ENCODE peak calls at places on chromosomes 5 and 9, in eight cellular contexts. X is WERI-Rb-1, S is HFFc6, U is cardiac fibroblast, O is lower lobe of right lung, H is omental fat pad, Y is adrenal gland, T is WTC11. Z is an unnamed sample.

GRCh38 chr9:13278368-13279246 is 885 bp downstream of the MPDZ start:
- DNase-seq in X (peak; percentile 20), S (peak; percentile 57), U (peak; percentile 77), O (peak; percentile 50), H (peak; percentile 31), Y (peak; percentile 73), T (peak; percentile 44), Z (peak; percentile 57)

GRCh38 chr9:125521462-125522327 is 185.3 kb downstream of the MAPKAP1 start:
- DNase-seq in X (no peak), S (peak; percentile 96), U (peak; percentile 97), O (no peak), H (no peak), Y (no peak), T (no peak), Z (no peak)

GRCh38 chr9:91481971-91482370 is 58.3 kb upstream of the NFIL3 start:
- DNase-seq in X (no peak), S (no peak), U (no peak), O (no peak), H (no peak), Y (no peak), T (no peak), Z (no peak)

GRCh38 chr9:4009006-4009511 is 290.8 kb downstream of the GLIS3 start:
- DNase-seq in X (no peak), S (no peak), U (no peak), O (no peak), H (no peak), Y (no peak), T (no peak), Z (no peak)

GRCh38 chr5:168006473-168007130 is 284.8 kb upstream of the WWC1 start:
- DNase-seq in X (peak; percentile 33), S (no peak), U (no peak), O (no peak), H (no peak), Y (no peak), T (no peak), Z (no peak)

GRCh38 chr5:34976347-34976746 is 47.0 kb downstream of the DNAJC21 start:
- DNase-seq in X (no peak), S (no peak), U (no peak), O (no peak), H (no peak), Y (no peak), T (no peak), Z (no peak)

GRCh38 chr9:13688223-13688989 is 408.9 kb upstream of the MPDZ start:
- DNase-seq in X (no peak), S (no peak), U (peak; percentile 24), O (no peak), H (no peak), Y (no peak), T (peak; percentile 11), Z (no peak)

GRCh38 chr5:13632676-13633075 is 311.8 kb downstream of the DNAH5 start:
- DNase-seq in X (no peak), S (peak; percentile 61), U (no peak), O (no peak), H (no peak), Y (no peak), T (no peak), Z (no peak)

GRCh38 chr5:29568028-29568427 is 1625.5 kb upstream of the CDH6 start:
- DNase-seq in X (no peak), S (no peak), U (no peak), O (no peak), H (no peak), Y (no peak), T (no peak), Z (no peak)

GRCh38 chr9:135670721-135671590 is 7.8 kb downstream of the LCN9 start:
- DNase-seq in X (no peak), S (no peak), U (no peak), O (no peak), H (no peak), Y (no peak), T (peak; percentile 8), Z (no peak)

GRCh38 chr9:97906236-97906831 is 16.0 kb downstream of the TRMO start:
- DNase-seq in X (no peak), S (no peak), U (no peak), O (peak; percentile 54), H (no peak), Y (peak; percentile 93), T (no peak), Z (no peak)

GRCh38 chr5:76819851-76820280 is 1.0 kb downstream of the F2RL1 start:
- DNase-seq in X (no peak), S (no peak), U (peak; percentile 33), O (peak; percentile 57), H (no peak), Y (no peak), T (peak; percentile 26), Z (peak; percentile 15)

GRCh38 chr9:103977163-103977562 is 116.9 kb upstream of the SMC2 start:
- DNase-seq in X (no peak), S (no peak), U (no peak), O (no peak), H (no peak), Y (no peak), T (no peak), Z (no peak)
- TF ChIP-seq CTCF in X (no peak), S (no peak), U (no peak), O (no peak), H (no peak), Y (no peak), T (no peak), Z (no peak)

GRCh38 chr9:68705636-68706578 is 867 bp downstream of the PIP5K1B start:
- DNase-seq in X (peak; percentile 6), S (no peak), U (peak; percentile 8), O (no peak), H (no peak), Y (peak; percentile 58), T (peak; percentile 20), Z (no peak)
- TF ChIP-seq CTCF in X (no peak), S (no peak), U (no peak), O (peak; percentile 7), H (no peak), Y (no peak), T (no peak), Z (no peak)

DNA sequence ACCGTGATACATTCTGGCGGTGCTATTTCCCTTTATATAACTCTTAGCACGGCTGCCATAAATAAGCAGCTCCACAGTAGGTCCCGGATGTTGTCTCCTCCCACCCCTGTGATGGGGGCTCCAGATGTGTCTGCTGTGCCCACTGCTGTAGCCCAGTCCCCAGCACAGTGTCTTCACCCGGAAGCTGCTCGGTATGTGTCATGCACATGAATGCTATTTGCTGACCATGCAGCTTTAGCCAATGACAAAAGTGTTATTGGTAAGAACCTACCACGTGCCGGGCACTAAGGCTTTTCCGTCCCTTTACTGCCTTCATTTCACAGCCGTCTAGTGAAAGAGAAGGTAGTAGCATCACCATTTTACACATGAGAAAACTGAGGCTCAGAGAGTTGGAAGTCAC is 20.2 kb downstream of the HRH2 start:
- DNase-seq in X (no peak), S (no peak), U (no peak), O (peak; percentile 13), H (no peak), Y (no peak), T (no peak), Z (no peak)
- TF ChIP-seq CTCF in X (no peak), S (no peak), U (no peak), O (no peak), H (no peak), Y (no peak), T (no peak), Z (no peak)

DNA sequence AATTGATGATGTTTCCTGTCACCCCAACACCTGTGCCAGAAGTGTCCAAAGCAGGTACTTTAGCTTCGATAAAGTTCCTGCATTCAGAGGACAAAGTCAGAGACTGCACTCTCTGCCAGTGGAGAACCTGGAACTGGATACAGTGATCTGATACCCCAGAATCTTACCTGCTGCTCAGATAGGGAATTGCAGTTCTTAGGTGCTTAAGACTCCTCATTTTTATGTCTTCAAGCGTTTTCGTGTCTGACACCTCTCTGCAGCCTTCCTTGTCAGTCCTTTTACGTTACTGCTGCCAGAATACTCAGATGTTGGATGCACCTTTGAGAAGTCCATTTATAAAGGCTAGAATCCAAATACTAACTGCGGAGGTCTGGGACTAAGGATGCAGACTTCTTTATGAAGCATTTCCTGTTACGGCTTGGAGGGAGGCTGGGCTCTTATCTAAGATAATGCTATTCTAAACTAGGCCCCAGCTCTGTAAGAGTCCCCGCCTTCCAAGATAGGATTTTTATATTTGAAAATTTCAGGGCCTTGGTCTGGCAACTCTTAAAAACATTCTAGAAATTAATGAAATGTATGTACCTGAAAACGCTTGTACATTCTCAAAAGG is 1.9 kb downstream of the ISOC1 start:
- DNase-seq in X (no peak), S (no peak), U (peak; percentile 15), O (no peak), H (no peak), Y (no peak), T (no peak), Z (no peak)
- TF ChIP-seq CTCF in X (no peak), S (peak; percentile 15), U (no peak), O (no peak), H (no peak), Y (no peak), T (no peak), Z (peak; percentile 1)

GRCh38 chr9:81174023-81174422 is 515.3 kb downstream of the TLE1 start:
- DNase-seq in X (no peak), S (no peak), U (no peak), O (no peak), H (no peak), Y (no peak), T (no peak), Z (no peak)
- TF ChIP-seq CTCF in X (peak; percentile 32), S (peak; percentile 13), U (peak; percentile 25), O (no peak), H (no peak), Y (no peak), T (no peak), Z (no peak)

GRCh38 chr5:148482697-148483462 is 99.1 kb downstream of the FBXO38 start:
- DNase-seq in X (peak; percentile 48), S (peak; percentile 31), U (peak; percentile 77), O (peak; percentile 70), H (no peak), Y (peak; percentile 66), T (peak; percentile 88), Z (peak; percentile 63)
- TF ChIP-seq CTCF in X (peak; percentile 78), S (peak; percentile 86), U (peak; percentile 91), O (peak; percentile 82), H (no peak), Y (peak; percentile 52), T (peak; percentile 74), Z (peak; percentile 55)

GRCh38 chr9:38329980-38330379 is 62.5 kb upstream of the ALDH1B1 start:
- DNase-seq in X (no peak), S (no peak), U (no peak), O (no peak), H (no peak), Y (peak; percentile 80), T (no peak), Z (no peak)
- TF ChIP-seq CTCF in X (no peak), S (no peak), U (no peak), O (no peak), H (no peak), Y (no peak), T (no peak), Z (no peak)